ENCODE peak calls at places on chromosomes 5 and 9, in seven cellular contexts. S, O, G, C, H, Z and D are unnamed samples.

GRCh38 chr5:418681-419121 is 24.3 kb upstream of the EXOC3 start:
- DNase-seq in Z (no peak), O (no peak), G (no peak), H (no peak), C (no peak), S (no peak), D (no peak)

GRCh38 chr9:113598451-113598850 is 134.9 kb downstream of the RGS3 start:
- DNase-seq in Z (no peak), C (no peak), G (no peak), O (no peak), H (no peak), S (peak), D (no peak)

GRCh38 chr5:125659316-125660071 is 763.7 kb upstream of the GRAMD2B start:
- DNase-seq in G (no peak), C (no peak), Z (no peak), S (no peak), H (no peak), O (no peak), D (no peak)

GRCh38 chr5:72234265-72234700 is 85.8 kb downstream of the MRPS27 start:
- DNase-seq in C (no peak), H (no peak), S (no peak), O (peak), G (no peak), Z (no peak), D (peak)

GRCh38 chr5:45507174-45507573 is 189.0 kb downstream of the HCN1 start:
- DNase-seq in Z (no peak), G (no peak), O (no peak), C (no peak), S (no peak), H (no peak), D (no peak)

GRCh38 chr9:84301851-84302250 is 38.7 kb downstream of the SLC28A3 start:
- DNase-seq in Z (no peak), C (no peak), G (no peak), H (no peak), S (no peak), O (no peak), D (no peak)

GRCh38 chr5:73042993-73043392 is 77.4 kb upstream of the TMEM171 start:
- DNase-seq in C (no peak), H (no peak), O (no peak), Z (no peak), S (no peak), G (no peak), D (no peak)

GRCh38 chr9:18824095-18824666 is 208.8 kb downstream of the SAXO1 start:
- DNase-seq in O (no peak), Z (no peak), H (no peak), G (peak), S (no peak), C (no peak), D (no peak)

GRCh38 chr5:19891658-19892057 is 96.3 kb downstream of the CDH18 start:
- DNase-seq in O (no peak), S (no peak), H (no peak), Z (no peak), C (no peak), G (no peak), D (no peak)

GRCh38 chr5:102715405-102715804 is 39.7 kb upstream of the PAM start:
- DNase-seq in O (no peak), C (no peak), G (no peak), S (no peak), H (peak), Z (no peak), D (no peak)

GRCh38 chr5:95817430-95817829 is 5.1 kb downstream of the GLRX start:
- DNase-seq in S (no peak), O (no peak), Z (no peak), C (no peak), H (no peak), G (peak), D (no peak)

GRCh38 chr5:147427784-147428401 is 82.0 kb downstream of the DPYSL3 start:
- DNase-seq in H (no peak), C (no peak), S (no peak), G (no peak), Z (no peak), O (no peak), D (no peak)

GRCh38 chr9:69515810-69516209 is 156.4 kb downstream of the APBA1 start:
- DNase-seq in Z (no peak), O (no peak), H (no peak), S (no peak), G (no peak), C (no peak), D (no peak)

GRCh38 chr5:86757824-86758223 is 140.1 kb downstream of the COX7C start:
- DNase-seq in G (no peak), H (peak), Z (no peak), O (no peak), S (no peak), C (no peak), D (no peak)

GRCh38 chr9:3157011-3157410 is 313.1 kb upstream of the PUM3 start:
- DNase-seq in G (no peak), C (no peak), S (no peak), Z (no peak), O (no peak), H (no peak), D (no peak)

GRCh38 chr5:16312786-16313185 is 133.2 kb upstream of the MARCHF11 start:
- DNase-seq in H (no peak), Z (no peak), G (no peak), S (no peak), C (no peak), O (no peak), D (no peak)

GRCh38 chr5:173328896-173329369 is 719 bp upstream of the STC2 start:
- DNase-seq in Z (no peak), H (peak), C (no peak), G (no peak), S (no peak), O (no peak), D (no peak)

GRCh38 chr5:179300834-179301233 is 44.4 kb downstream of the ADAMTS2 start:
- DNase-seq in H (no peak), S (peak), O (no peak), C (no peak), G (no peak), Z (no peak), D (no peak)

GRCh38 chr9:133160742-133161541 is 2.8 kb downstream of the GBGT1 start:
- DNase-seq in S (peak), C (no peak), G (peak), O (peak), H (peak), Z (peak), D (peak)

GRCh38 chr9:90296539-90296938 is 346.1 kb downstream of the DIRAS2 start:
- DNase-seq in C (no peak), Z (no peak), H (no peak), S (no peak), G (no peak), O (no peak), D (no peak)

GRCh38 chr5:34585601-34586104 is 70.5 kb upstream of the RAI14 start:
- DNase-seq in S (no peak), H (no peak), C (peak), G (no peak), O (no peak), Z (peak), D (no peak)

GRCh38 chr5:95668216-95668615 is 14.6 kb downstream of the SPATA9 start:
- DNase-seq in O (no peak), C (no peak), H (no peak), Z (no peak), G (no peak), S (no peak), D (no peak)

GRCh38 chr5:177409043-177409801 is at the start of gene F12:
- DNase-seq in C (no peak), Z (no peak), O (no peak), H (no peak), G (no peak), S (no peak), D (no peak)

GRCh38 chr9:132152231-132152630 is 9.6 kb upstream of the NTNG2 start:
- DNase-seq in G (no peak), O (no peak), S (no peak), Z (no peak), C (no peak), H (no peak), D (no peak)

GRCh38 chr5:81848368-81848767 is 97.5 kb upstream of the SSBP2 start:
- DNase-seq in Z (no peak), G (peak), O (no peak), S (no peak), C (no peak), H (no peak), D (no peak)

GRCh38 chr9:99814359-99814758 is 7.3 kb upstream of the NR4A3 start:
- DNase-seq in S (no peak), Z (no peak), C (no peak), O (no peak), H (no peak), G (no peak), D (no peak)

GRCh38 chr9:111038336-111039202 is at the start of gene LPAR1:
- DNase-seq in S (peak), G (peak), C (peak), O (no peak), Z (peak), H (peak), D (no peak)

GRCh38 chr5:135850231-135850630 is 15.8 kb downstream of the SLC25A48 start:
- DNase-seq in O (no peak), H (no peak), Z (no peak), G (no peak), C (no peak), S (no peak), D (no peak)

GRCh38 chr9:130468566-130468965 is 23.8 kb downstream of the ASS1 start:
- DNase-seq in C (no peak), S (no peak), Z (no peak), O (no peak), G (no peak), H (no peak), D (no peak)

GRCh38 chr5:78518365-78519197 is 130.0 kb downstream of the LHFPL2 start:
- DNase-seq in H (no peak), Z (peak), C (no peak), G (peak), S (no peak), O (no peak), D (no peak)

GRCh38 chr9:133307271-133307670 is 28.7 kb downstream of the SURF6 start:
- DNase-seq in Z (no peak), O (no peak), H (no peak), G (no peak), S (no peak), C (no peak), D (no peak)

GRCh38 chr5:139392678-139393496 is 2.0 kb downstream of the PROB1 start:
- DNase-seq in H (peak), S (peak), O (no peak), C (no peak), G (peak), Z (peak), D (peak)

GRCh38 chr5:135140805-135141204 is 106.8 kb upstream of the PITX1 start:
- DNase-seq in O (no peak), C (no peak), S (no peak), Z (no peak), H (peak), G (peak), D (no peak)

GRCh38 chr9:136961279-136962065 is 9.4 kb downstream of the LCN12 start:
- DNase-seq in G (no peak), C (no peak), H (no peak), O (no peak), S (no peak), Z (peak), D (no peak)

GRCh38 chr5:111126896-111127295 is 34.7 kb downstream of the WDR36 start:
- DNase-seq in G (no peak), O (no peak), H (no peak), C (no peak), Z (no peak), S (no peak), D (no peak)

GRCh38 chr9:89597711-89598707 is 6.8 kb upstream of the GADD45G start:
- DNase-seq in C (no peak), Z (peak), S (no peak), G (peak), H (no peak), O (peak), D (no peak)

DNA sequence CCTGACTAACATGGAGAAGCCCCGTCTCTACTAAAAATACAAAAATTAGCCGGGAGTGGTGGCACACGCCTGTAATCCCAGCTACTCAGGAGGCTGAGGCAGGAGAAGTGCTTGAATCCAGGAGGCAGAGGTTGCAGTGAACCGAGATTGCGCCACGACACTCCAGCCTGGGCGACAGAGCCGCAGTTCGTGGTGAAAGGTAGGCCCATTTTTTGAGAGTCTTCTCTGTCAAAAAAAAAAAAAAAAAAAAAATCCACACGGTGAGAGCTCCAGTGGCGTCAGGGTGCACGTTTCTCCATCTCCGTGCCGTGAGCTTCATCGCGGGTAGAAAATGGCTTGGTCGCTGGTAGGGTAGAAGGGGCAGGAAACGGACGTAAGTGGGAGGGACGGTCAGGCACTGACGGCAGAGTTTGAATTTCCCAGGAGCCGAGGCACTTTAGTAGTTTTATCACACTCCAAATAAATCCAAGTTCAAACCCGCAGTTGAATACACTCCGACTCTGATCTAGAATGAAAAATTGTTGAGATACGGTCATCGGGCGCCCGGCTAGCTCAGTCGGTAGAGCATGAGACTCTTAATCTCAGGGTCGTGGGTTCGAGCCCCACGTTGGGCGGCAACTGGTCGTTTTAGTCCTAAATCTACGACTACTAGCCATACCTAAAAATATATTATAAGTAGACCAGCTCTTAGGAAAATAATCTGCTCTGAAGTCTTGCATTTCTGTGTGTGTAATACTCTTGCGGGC is 2.4 kb upstream of the TRIM7 start:
- DNase-seq in H (peak), Z (peak), C (no peak), G (peak), S (peak), O (peak), D (no peak)
- TF ChIP-seq POLR2A in H (no peak), Z (no peak), C (no peak), G (no peak), S (no peak), O (peak), D (no peak)

DNA sequence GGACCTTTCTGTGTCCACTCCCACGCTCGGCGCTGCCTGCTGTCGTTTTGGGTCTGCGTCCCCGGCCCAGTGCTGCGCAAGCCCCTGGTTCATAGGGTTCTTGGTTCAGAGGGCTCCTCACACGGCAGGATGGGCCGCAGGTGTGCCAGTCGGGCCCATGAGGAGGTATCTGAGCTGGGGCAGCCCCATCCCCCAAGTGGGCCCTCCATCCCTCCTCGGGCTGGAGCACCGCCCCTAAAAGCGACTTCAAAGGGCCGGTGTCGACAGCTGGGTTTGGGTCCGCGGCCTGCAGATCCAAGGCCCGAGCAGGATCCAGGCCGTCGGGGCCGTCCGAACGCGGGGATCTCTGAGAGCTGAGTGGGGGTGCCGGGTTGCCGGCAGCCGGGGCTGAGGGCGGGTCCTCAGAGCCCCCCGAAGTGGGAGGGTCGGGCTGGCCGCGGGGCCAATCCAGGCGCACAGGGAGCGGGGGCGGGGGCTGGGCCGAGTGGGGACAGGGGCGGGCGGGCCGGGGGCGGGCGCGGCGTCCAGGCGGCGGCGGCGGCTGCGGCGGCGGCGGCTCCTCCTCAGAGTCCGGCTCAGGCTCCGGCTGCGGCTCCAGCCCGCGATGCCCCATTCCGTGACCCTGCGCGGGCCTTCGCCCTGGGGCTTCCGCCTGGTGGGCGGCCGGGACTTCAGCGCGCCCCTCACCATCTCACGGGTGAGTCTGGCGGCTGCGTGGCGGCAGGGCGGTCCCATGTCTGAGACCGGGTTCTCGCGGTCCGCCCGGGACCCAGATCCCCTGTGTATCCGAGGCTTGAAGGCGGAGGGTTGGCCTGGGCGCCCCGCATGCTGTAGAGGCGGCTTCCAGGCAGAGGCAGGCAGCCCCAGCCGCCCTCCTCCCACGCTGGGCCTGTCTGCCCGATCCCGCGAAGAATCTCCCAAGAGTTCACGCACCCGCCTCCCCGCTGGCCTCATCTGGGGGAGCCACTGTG is at the start of gene PDLIM4:
- DNase-seq in S (peak), O (peak), Z (no peak), H (no peak), C (no peak), G (peak), D (peak)
- TF ChIP-seq POLR2AphosphoS5 in S (peak), O (no peak), Z (no peak), H (no peak), C (peak), G (peak), D (no peak)

DNA sequence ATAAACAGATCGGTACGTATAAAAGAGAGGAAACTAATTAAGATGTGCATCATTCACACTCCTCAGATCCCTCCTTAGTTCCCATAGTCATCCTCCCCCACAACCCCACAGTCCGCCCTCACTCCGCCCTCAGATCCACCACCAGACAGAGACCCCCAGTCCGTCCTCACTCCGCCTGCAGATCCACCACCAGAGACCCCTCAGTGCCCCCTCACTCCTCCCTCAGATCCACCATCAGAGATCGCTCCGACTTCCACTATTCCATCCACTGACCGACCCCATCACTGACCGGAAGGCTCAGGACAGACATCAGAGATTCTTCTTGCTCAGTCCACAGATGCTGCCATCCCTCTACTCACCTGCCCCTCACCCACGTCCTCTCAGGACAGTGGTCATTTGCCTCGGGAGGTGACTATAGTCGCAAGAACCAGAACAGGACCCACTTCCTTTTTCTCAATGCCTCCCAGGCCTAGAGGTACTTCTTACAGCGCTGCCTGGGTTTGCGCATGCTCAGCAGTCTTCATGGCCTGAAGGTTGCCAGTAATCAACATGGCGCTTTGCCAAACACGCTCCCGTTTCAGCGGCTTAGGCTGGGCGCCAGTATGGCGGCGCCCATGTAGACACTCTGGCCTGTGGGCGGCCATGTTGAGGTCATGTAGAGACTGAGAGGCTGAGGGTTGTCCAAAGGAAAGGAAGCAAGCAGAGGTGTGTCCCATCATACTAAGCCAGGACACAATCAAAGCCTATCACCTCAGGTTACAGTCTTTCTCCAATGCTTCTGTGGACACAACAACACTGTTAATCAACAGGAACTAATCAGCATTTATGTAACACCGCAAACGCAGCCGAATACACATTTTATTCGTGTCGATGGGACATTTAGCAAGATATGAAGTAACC is at the start of gene ZNF484:
- DNase-seq in S (peak), O (peak), H (peak), Z (peak), C (peak), G (peak), D (peak)
- TF ChIP-seq POLR2A in S (no peak), O (peak), H (peak), Z (no peak), C (no peak), G (peak), D (peak)

DNA sequence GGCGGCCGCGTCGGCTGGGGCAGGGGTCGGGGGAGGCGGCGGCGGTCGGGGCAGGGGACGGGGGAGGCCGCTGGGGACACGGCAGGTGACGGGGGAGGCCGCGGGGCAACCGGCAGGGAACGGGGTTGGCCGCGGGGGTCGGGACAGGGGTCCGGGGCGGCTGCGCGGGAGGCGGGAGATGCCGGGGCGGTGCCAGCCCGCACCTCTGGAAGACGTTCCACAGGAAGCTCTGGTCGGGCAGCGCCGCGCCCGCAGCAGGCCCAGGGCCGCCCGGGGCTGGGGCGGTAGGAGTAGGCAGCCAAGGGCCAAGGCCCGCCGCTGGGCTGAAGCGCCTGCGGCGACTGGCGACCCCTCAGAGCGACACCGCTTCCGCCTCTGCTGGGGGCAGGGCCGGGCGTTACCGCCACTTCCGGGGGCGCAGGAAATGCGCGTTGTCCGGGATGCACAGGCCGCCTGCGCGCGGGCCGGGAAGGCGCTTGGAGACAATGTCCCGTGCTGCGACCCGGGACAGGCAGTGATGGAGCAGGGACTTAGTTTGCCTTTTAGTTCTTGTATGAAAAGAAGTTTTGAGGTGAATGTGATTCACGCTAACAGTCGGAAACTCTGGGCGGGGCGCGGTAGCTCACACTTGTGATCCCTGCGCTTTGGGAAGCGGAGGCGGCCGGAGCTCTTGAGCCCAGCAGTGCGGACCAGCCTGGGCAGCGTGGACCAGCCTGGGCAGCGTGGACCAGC is 110.0 kb upstream of the LPCAT1 start:
- DNase-seq in Z (peak), O (peak), S (peak), G (peak), C (peak), H (peak), D (peak)
- TF ChIP-seq POLR2AphosphoS5 in Z (peak), O (peak), S (peak), G (peak), C (peak), H (peak), D (peak)